ENCODE peak calls at places on chromosomes 12 and 14, in six cellular contexts. V is cardiac fibroblast, Z is heart left ventricle, M is suprapubic skin, O is fibroblast of pulmonary artery, E is A673. S is an unnamed sample.

GRCh38 chr12:63420206-63420644 is 248.1 kb downstream of the DPY19L2 start:
- DNase-seq in E (peak), M (no peak), V (peak), O (peak), Z (no peak), S (peak)

GRCh38 chr12:88416786-88417185 is 163.5 kb downstream of the KITLG start:
- DNase-seq in E (no peak), V (peak), M (no peak), Z (no peak), O (no peak), S (no peak)

GRCh38 chr12:88579572-88579940 is 715 bp downstream of the KITLG start:
- DNase-seq in O (no peak), M (no peak), E (peak), Z (peak), V (no peak), S (no peak)

GRCh38 chr12:88411689-88412088 is 168.6 kb downstream of the KITLG start:
- DNase-seq in E (no peak), V (no peak), Z (no peak), O (no peak), M (no peak), S (no peak)

GRCh38 chr12:48824112-48824511 is 5.8 kb downstream of the CACNB3 start:
- DNase-seq in M (no peak), Z (no peak), V (no peak), O (no peak), E (no peak), S (no peak)

GRCh38 chr12:93261505-93262094 is 116.1 kb upstream of the NUDT4 start:
- DNase-seq in Z (no peak), V (no peak), O (no peak), M (no peak), E (no peak), S (no peak)

GRCh38 chr12:63028951-63029350 is 94.0 kb upstream of the PPM1H start:
- DNase-seq in V (no peak), O (no peak), E (no peak), Z (no peak), M (no peak), S (no peak)

GRCh38 chr14:52741865-52742264 is 11.9 kb downstream of the STYX start:
- DNase-seq in M (no peak), Z (no peak), V (no peak), O (no peak), E (no peak), S (peak)

GRCh38 chr14:88698651-88699050 is 94.1 kb downstream of the EML5 start:
- DNase-seq in M (no peak), Z (no peak), V (no peak), E (no peak), O (no peak), S (no peak)

GRCh38 chr12:51025748-51026654 is at the start of gene SLC11A2:
- DNase-seq in M (peak), E (peak), V (peak), Z (peak), O (peak), S (peak)

GRCh38 chr12:51028126-51028810 is 2.1 kb upstream of the SLC11A2 start:
- DNase-seq in E (peak), O (peak), Z (no peak), M (no peak), V (peak), S (peak)

GRCh38 chr12:51028811-51029146 is 2.6 kb upstream of the SLC11A2 start:
- DNase-seq in E (no peak), V (no peak), O (peak), Z (no peak), M (no peak), S (no peak)

GRCh38 chr12:51025182-51025747 is 919 bp downstream of the SLC11A2 start:
- DNase-seq in O (no peak), E (no peak), V (no peak), Z (no peak), M (no peak), S (no peak)

GRCh38 chr12:51027342-51027835 is 1.2 kb upstream of the SLC11A2 start:
- DNase-seq in Z (no peak), M (no peak), V (no peak), O (no peak), E (no peak), S (no peak)
- H3K4me3 ChIP-seq in Z (no peak), M (no peak), V (no peak), O (no peak), E (no peak), S (no peak)

GRCh38 chr14:23694085-23694975 is 58.2 kb downstream of the DHRS2 start:
- DNase-seq in E (peak), M (no peak), Z (no peak), V (peak), O (peak), S (peak)
- H3K4me3 ChIP-seq in E (no peak), M (no peak), Z (no peak), V (no peak), O (no peak), S (no peak)

DNA sequence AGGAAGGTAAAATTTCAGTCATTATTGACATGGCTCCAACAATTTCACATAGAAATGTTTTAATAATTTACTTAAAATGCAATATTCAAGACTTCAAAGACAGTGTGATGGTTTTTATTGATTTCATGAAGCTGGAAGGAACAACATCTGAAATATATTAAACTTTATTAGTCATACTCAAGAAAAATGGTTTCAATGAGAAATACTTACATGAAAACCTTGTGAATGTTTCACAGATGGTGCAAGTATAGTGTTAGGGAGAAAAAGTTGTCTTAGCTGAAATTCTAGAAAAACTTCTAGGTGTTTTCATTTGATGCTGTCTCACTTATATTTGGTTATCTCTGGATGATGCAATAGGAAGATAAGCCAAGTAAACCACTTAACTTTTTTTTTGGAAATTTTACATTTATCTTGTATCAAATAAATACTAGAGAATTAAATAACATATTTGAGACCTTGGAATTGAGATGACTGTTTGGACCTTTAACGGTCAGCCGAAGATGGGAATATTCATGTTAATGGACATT is 65.5 kb downstream of the PELI2 start:
- DNase-seq in V (no peak), Z (no peak), O (no peak), E (no peak), M (no peak), S (no peak)
- H3K4me3 ChIP-seq in V (no peak), Z (no peak), O (no peak), E (no peak), M (no peak), S (no peak)

GRCh38 chr12:27334721-27335082 is 2.1 kb downstream of the BMAL2 start:
- DNase-seq in M (no peak), O (no peak), V (no peak), E (no peak), Z (no peak), S (no peak)
- H3K4me3 ChIP-seq in M (no peak), O (no peak), V (no peak), E (no peak), Z (no peak), S (no peak)

GRCh38 chr12:14264316-14264715 is 101.2 kb upstream of the ATF7IP start:
- DNase-seq in O (peak), Z (no peak), M (no peak), V (peak), E (peak), S (no peak)
- H3K4me3 ChIP-seq in O (no peak), Z (no peak), M (no peak), V (no peak), E (no peak), S (no peak)

GRCh38 chr14:104682107-104682593 is 7.3 kb upstream of the INF2 start:
- DNase-seq in O (no peak), M (no peak), V (no peak), E (no peak), Z (peak), S (no peak)
- H3K4me3 ChIP-seq in O (peak), M (peak), V (peak), E (no peak), Z (no peak), S (no peak)

S was measured in DND-41.